ENCODE peak calls at places on chromosome 21, in four cellular contexts. K is heart left ventricle, B is breast epithelium, V is Peyer's patch. E is an unnamed sample.

GRCh38 chr21:42651515-42652401 is 1.7 kb upstream of the PDE9A start:
- DNase-seq in V (no peak), K (no peak), B (no peak), E (no peak)

GRCh38 chr21:36035381-36035791 is 24.9 kb downstream of the SETD4 start:
- DNase-seq in B (no peak), K (no peak), V (no peak), E (no peak)

GRCh38 chr21:42107881-42108553 is 36.9 kb downstream of the UMODL1 start:
- DNase-seq in K (peak; percentile 60), B (no peak), V (peak; percentile 82), E (no peak)

GRCh38 chr21:42200906-42201614 is 17.9 kb upstream of the ABCG1 start:
- DNase-seq in K (no peak), B (no peak), V (no peak), E (no peak)

GRCh38 chr21:34695434-34695833 is 26.6 kb downstream of the CLIC6 start:
- DNase-seq in K (no peak), V (no peak), B (no peak), E (no peak)

GRCh38 chr21:46066843-46067331 is 31.0 kb upstream of the COL6A2 start:
- DNase-seq in K (no peak), V (no peak), B (peak; percentile 40), E (peak; percentile 93)

GRCh38 chr21:32472890-32473765 is 60.6 kb downstream of the EVA1C start:
- DNase-seq in K (no peak), V (no peak), B (no peak), E (peak; percentile 53)

GRCh38 chr21:32611471-32611997 is 643 bp downstream of the CFAP298 start:
- DNase-seq in V (peak; percentile 22), K (no peak), B (no peak), E (no peak)

GRCh38 chr21:44312716-44313115 is 12.9 kb downstream of the PFKL start:
- DNase-seq in V (no peak), B (no peak), K (no peak), E (no peak)

GRCh38 chr21:44314128-44314527 is 14.3 kb downstream of the PFKL start:
- DNase-seq in V (no peak), K (no peak), B (no peak), E (no peak)

GRCh38 chr21:44314561-44314960 is 14.7 kb downstream of the PFKL start:
- DNase-seq in V (no peak), K (no peak), B (no peak), E (no peak)

GRCh38 chr21:44312089-44312488 is 12.2 kb downstream of the PFKL start:
- DNase-seq in B (no peak), K (no peak), V (no peak), E (no peak)

GRCh38 chr21:44313451-44313850 is 13.6 kb downstream of the PFKL start:
- DNase-seq in V (no peak), B (no peak), K (no peak), E (no peak)
- TF ChIP-seq POLR2A in V (no peak), B (no peak), K (no peak), E (no peak)

GRCh38 chr21:38330671-38331070 is 73.9 kb downstream of the KCNJ15 start:
- DNase-seq in V (no peak), K (no peak), B (no peak), E (no peak)
- TF ChIP-seq POLR2A in V (no peak), K (no peak), B (no peak), E (no peak)

GRCh38 chr21:14545906-14546480 is at the start of gene SAMSN1:
- DNase-seq in B (no peak), K (peak; percentile 35), V (peak; percentile 76), E (no peak)

GRCh38 chr21:14538477-14538876 is 7.6 kb downstream of the SAMSN1 start:
- DNase-seq in B (no peak), K (no peak), V (no peak), E (no peak)

GRCh38 chr21:14542638-14543037 is 3.5 kb downstream of the SAMSN1 start:
- DNase-seq in K (no peak), V (no peak), B (no peak), E (no peak)

GRCh38 chr21:14543983-14544382 is 2.1 kb downstream of the SAMSN1 start:
- DNase-seq in B (no peak), K (no peak), V (no peak), E (no peak)

GRCh38 chr21:14541840-14542495 is 4.1 kb downstream of the SAMSN1 start:
- DNase-seq in B (no peak), K (no peak), V (no peak), E (no peak)
- TF ChIP-seq POLR2A in B (no peak), K (no peak), V (no peak), E (no peak)

DNA sequence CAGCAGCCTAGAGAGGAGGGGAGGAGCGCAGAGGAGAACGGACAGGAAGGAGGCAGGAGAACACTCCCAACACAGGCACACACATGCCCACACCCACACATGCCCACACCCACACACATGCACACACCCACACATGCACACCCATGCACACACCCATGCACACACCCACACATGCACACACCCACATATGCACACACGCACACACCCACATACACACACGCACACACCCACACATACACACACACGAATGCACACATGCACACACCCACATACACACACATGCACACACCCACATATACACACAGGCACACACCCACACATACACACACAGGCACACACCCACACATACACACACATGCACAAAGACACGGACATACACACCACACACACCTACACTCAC is 7.0 kb downstream of the SUMO3 start:
- DNase-seq in B (no peak), V (no peak), K (no peak), E (no peak)
- TF ChIP-seq POLR2A in B (no peak), V (no peak), K (no peak), E (no peak)

DNA sequence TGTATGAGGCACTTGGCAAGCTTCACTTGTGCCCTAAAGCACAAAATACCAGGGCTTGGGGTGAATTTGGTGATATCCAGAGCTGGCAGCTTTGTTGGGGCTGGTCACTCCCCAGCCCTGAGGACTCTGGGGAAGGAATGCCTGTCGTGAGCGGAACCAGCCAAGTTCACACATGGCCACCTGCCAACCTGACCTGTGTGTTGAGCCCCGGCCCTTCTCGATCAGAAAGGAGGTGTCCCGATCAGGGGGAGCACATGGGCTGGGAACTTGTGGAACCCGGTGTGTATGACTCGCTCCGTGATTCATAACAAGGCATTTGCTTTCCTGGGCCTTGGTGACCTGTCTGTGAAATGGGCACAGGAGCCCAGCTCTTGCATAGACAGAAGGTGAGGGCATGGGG is 43.1 kb downstream of the AGPAT3 start:
- DNase-seq in B (peak; percentile 46), K (peak; percentile 29), V (no peak), E (no peak)
- TF ChIP-seq POLR2A in B (no peak), K (no peak), V (no peak), E (no peak)

GRCh38 chr21:33641339-33642026 is at the start of gene CRYZL1:
- DNase-seq in K (peak; percentile 100), B (peak; percentile 100), V (peak; percentile 100), E (peak; percentile 100)
- TF ChIP-seq POLR2A in K (peak; percentile 60), B (peak; percentile 49), V (peak; percentile 67), E (no peak)

GRCh38 chr21:15182731-15183130 is 117.9 kb upstream of the NRIP1 start:
- DNase-seq in B (no peak), V (no peak), K (no peak), E (no peak)

DNA sequence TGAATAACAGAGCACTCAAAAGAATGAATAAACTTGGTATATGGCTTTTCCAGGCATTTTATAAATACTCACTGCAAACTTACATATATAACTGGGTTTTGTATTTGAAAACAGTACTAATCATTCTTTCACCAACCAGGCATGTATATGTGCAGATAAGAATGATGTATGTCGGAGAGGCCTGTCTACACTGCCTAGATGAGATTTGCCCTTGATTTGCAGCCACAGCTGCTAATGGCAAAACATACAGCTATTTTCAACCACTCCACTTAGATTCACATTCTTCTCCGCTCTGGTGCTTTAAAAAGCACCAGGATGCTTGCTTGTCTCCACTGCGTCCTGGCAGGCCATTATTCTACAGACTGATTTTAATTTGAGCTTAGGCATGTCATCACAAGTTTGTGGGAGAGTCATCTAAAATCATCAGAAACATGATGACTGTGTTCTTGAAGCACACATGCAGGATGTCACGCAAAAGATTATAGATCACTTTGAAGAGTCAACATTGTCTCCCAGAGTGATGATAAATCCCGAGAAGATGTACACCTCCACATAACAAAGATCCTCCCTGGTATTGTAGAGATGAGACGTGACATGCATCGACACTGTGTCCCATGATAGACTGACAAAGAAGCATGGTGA is 119.0 kb upstream of the NRIP1 start:
- DNase-seq in B (no peak), V (no peak), K (no peak), E (no peak)
- TF ChIP-seq POLR2A in B (no peak), V (no peak), K (no peak), E (no peak)

GRCh38 chr21:37563641-37564340 is 197.2 kb downstream of the DYRK1A start:
- DNase-seq in K (peak; percentile 96), V (peak; percentile 93), B (peak; percentile 89), E (peak; percentile 91)
- TF ChIP-seq POLR2A in K (peak; percentile 85), V (peak; percentile 44), B (peak; percentile 22), E (no peak)